ENCODE peak calls at places on chromosome 14, in five cellular contexts. One of them, this sample, is unnamed.

GRCh38 chr14:29548948-29549370 is 378.7 kb downstream of the PRKD1 start:
- DNase-seq in transverse colon: no peak
- DNase-seq in HCT116: peak; percentile 12
- DNase-seq in SK-N-SH: peak; percentile 23
- DNase-seq in HL-60: peak; percentile 37
- DNase-seq in this sample: peak; percentile 18

GRCh38 chr14:72810201-72810600 is 83.7 kb downstream of the DPF3 start:
- DNase-seq in SK-N-SH: no peak
- DNase-seq in HCT116: no peak
- DNase-seq in transverse colon: no peak
- DNase-seq in HL-60: no peak
- DNase-seq in this sample: no peak

GRCh38 chr14:37399517-37399916 is 195.5 kb downstream of the FOXA1 start:
- DNase-seq in transverse colon: no peak
- DNase-seq in HL-60: no peak
- DNase-seq in SK-N-SH: no peak
- DNase-seq in HCT116: no peak
- DNase-seq in this sample: no peak

GRCh38 chr14:66045572-66046021 is 440.6 kb upstream of the CCDC196 start:
- DNase-seq in HL-60: no peak
- DNase-seq in HCT116: no peak
- DNase-seq in SK-N-SH: no peak
- DNase-seq in transverse colon: no peak
- DNase-seq in this sample: no peak

GRCh38 chr14:56809262-56810215 is 740 bp downstream of the OTX2 start:
- DNase-seq in HCT116: no peak
- DNase-seq in transverse colon: no peak
- DNase-seq in HL-60: no peak
- DNase-seq in SK-N-SH: no peak
- DNase-seq in this sample: no peak

GRCh38 chr14:50089213-50089612 is 27.2 kb downstream of the VCPKMT start:
- DNase-seq in HL-60: no peak
- DNase-seq in transverse colon: no peak
- DNase-seq in HCT116: no peak
- DNase-seq in SK-N-SH: no peak
- DNase-seq in this sample: no peak

GRCh38 chr14:76827696-76828301 is 1.6 kb downstream of the LRRC74A start:
- DNase-seq in SK-N-SH: no peak
- DNase-seq in HCT116: no peak
- DNase-seq in transverse colon: no peak
- DNase-seq in HL-60: no peak
- DNase-seq in this sample: no peak

GRCh38 chr14:54310151-54310851 is 86.5 kb upstream of the CDKN3 start:
- DNase-seq in SK-N-SH: no peak
- DNase-seq in HCT116: no peak
- DNase-seq in transverse colon: no peak
- DNase-seq in HL-60: no peak
- DNase-seq in this sample: no peak

GRCh38 chr14:23052182-23052623 is 5.1 kb downstream of the CDH24 start:
- DNase-seq in HCT116: no peak
- DNase-seq in transverse colon: no peak
- DNase-seq in HL-60: no peak
- DNase-seq in SK-N-SH: no peak
- DNase-seq in this sample: no peak

GRCh38 chr14:30874120-30874998 is at the start of gene COCH:
- DNase-seq in HL-60: peak; percentile 33
- DNase-seq in SK-N-SH: peak; percentile 92
- DNase-seq in transverse colon: peak; percentile 54
- DNase-seq in HCT116: peak; percentile 4
- DNase-seq in this sample: no peak

GRCh38 chr14:22849212-22849819 is 12.9 kb downstream of the MMP14 start:
- DNase-seq in transverse colon: peak; percentile 29
- DNase-seq in HCT116: no peak
- DNase-seq in HL-60: no peak
- DNase-seq in SK-N-SH: peak; percentile 56
- DNase-seq in this sample: peak; percentile 49

GRCh38 chr14:88492272-88493089 is 62.3 kb downstream of the PTPN21 start:
- DNase-seq in SK-N-SH: peak; percentile 81
- DNase-seq in transverse colon: peak; percentile 74
- DNase-seq in HL-60: peak; percentile 59
- DNase-seq in HCT116: peak; percentile 48
- DNase-seq in this sample: peak; percentile 78

GRCh38 chr14:53525608-53526007 is 372.5 kb upstream of the DDHD1 start:
- DNase-seq in HCT116: no peak
- DNase-seq in HL-60: no peak
- DNase-seq in transverse colon: no peak
- DNase-seq in SK-N-SH: no peak
- DNase-seq in this sample: no peak

GRCh38 chr14:59474172-59474571 is 9.0 kb upstream of the GPR135 start:
- DNase-seq in transverse colon: no peak
- DNase-seq in SK-N-SH: no peak
- DNase-seq in HCT116: no peak
- DNase-seq in HL-60: no peak
- DNase-seq in this sample: no peak

GRCh38 chr14:73239463-73240241 is 2.3 kb downstream of the PAPLN start:
- DNase-seq in SK-N-SH: peak; percentile 74
- DNase-seq in HL-60: no peak
- DNase-seq in HCT116: no peak
- DNase-seq in transverse colon: peak; percentile 41
- DNase-seq in this sample: peak; percentile 60

GRCh38 chr14:104240426-104241157 is 102.2 kb downstream of the KIF26A start:
- DNase-seq in HL-60: no peak
- DNase-seq in transverse colon: peak; percentile 58
- DNase-seq in HCT116: no peak
- DNase-seq in SK-N-SH: peak; percentile 32
- DNase-seq in this sample: no peak

GRCh38 chr14:103057028-103057371 is 349 bp downstream of the CDC42BPB start:
- DNase-seq in HCT116: no peak
- DNase-seq in transverse colon: no peak
- DNase-seq in HL-60: no peak
- DNase-seq in SK-N-SH: peak; percentile 43
- DNase-seq in this sample: no peak

GRCh38 chr14:74630881-74631690 is 19.0 kb upstream of the LTBP2 start:
- DNase-seq in transverse colon: no peak
- DNase-seq in HL-60: no peak
- DNase-seq in SK-N-SH: no peak
- DNase-seq in HCT116: no peak
- DNase-seq in this sample: no peak

GRCh38 chr14:30573203-30573814 is 14.4 kb downstream of the G2E3 start:
- DNase-seq in HCT116: no peak
- DNase-seq in transverse colon: no peak
- DNase-seq in SK-N-SH: no peak
- DNase-seq in HL-60: no peak
- DNase-seq in this sample: no peak

GRCh38 chr14:75143761-75144527 is 17.1 kb upstream of the NEK9 start:
- DNase-seq in transverse colon: no peak
- DNase-seq in SK-N-SH: no peak
- DNase-seq in HL-60: no peak
- DNase-seq in HCT116: no peak
- DNase-seq in this sample: no peak

GRCh38 chr14:61752626-61753025 is 9.6 kb upstream of the SNAPC1 start:
- DNase-seq in HL-60: no peak
- DNase-seq in transverse colon: no peak
- DNase-seq in HCT116: no peak
- DNase-seq in SK-N-SH: no peak
- DNase-seq in this sample: no peak
- TF ChIP-seq POLR2AphosphoS5 in HL-60: no peak
- TF ChIP-seq POLR2AphosphoS5 in transverse colon: no peak
- TF ChIP-seq POLR2AphosphoS5 in HCT116: no peak
- TF ChIP-seq POLR2AphosphoS5 in SK-N-SH: no peak
- TF ChIP-seq POLR2AphosphoS5 in this sample: no peak

DNA sequence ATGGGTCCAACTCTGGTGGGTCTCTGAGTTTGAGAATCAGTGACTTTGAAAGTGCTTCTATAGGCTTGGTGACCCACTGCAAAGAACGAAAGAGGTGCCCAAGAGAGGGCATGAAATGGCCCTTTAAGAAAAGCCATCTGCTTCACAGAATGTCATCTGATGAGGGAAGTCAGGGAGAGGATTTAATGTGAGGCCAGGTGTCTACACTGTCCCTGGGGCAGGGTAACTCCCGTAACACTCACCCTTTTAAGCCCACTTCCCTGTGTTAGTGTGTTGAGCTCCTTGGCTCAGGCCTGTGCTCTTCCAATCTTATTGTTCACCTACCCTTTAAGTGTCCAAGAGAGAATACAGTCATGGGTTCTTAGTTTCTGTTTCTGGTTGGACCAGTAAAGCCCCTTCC is 16.4 kb upstream of the SRSF5 start:
- DNase-seq in HCT116: no peak
- DNase-seq in HL-60: no peak
- DNase-seq in SK-N-SH: no peak
- DNase-seq in transverse colon: no peak
- DNase-seq in this sample: no peak
- TF ChIP-seq POLR2AphosphoS5 in HCT116: no peak
- TF ChIP-seq POLR2AphosphoS5 in HL-60: no peak
- TF ChIP-seq POLR2AphosphoS5 in SK-N-SH: no peak
- TF ChIP-seq POLR2AphosphoS5 in transverse colon: no peak
- TF ChIP-seq POLR2AphosphoS5 in this sample: no peak

DNA sequence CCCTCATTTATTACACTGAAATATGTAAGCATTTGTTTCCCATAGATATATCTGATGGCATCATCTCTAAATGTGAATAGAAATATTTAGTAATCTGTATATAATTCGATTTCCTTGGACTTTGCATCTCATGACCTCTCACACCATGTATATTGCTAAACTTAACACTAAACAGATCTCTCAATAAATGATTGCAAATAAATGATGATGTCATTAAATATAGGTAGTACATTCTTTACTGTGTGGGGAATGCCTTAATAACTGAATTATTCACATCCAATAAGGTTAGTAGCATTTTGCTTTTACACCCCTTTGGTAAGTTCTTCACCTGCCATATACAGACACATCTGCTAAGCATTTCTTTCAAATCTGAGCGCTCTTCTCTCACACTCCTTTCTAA is 340.5 kb downstream of the FSCB start:
- DNase-seq in transverse colon: no peak
- DNase-seq in SK-N-SH: no peak
- DNase-seq in HCT116: no peak
- DNase-seq in HL-60: no peak
- DNase-seq in this sample: no peak
- TF ChIP-seq POLR2AphosphoS5 in transverse colon: no peak
- TF ChIP-seq POLR2AphosphoS5 in SK-N-SH: no peak
- TF ChIP-seq POLR2AphosphoS5 in HCT116: no peak
- TF ChIP-seq POLR2AphosphoS5 in HL-60: no peak
- TF ChIP-seq POLR2AphosphoS5 in this sample: no peak

GRCh38 chr14:105847400-105847799 is 321.0 kb downstream of the TMEM121 start:
- DNase-seq in transverse colon: no peak
- DNase-seq in HL-60: no peak
- DNase-seq in HCT116: no peak
- DNase-seq in SK-N-SH: no peak
- DNase-seq in this sample: no peak

GRCh38 chr14:105844047-105844630 is 317.8 kb downstream of the TMEM121 start:
- DNase-seq in SK-N-SH: no peak
- DNase-seq in transverse colon: no peak
- DNase-seq in HL-60: no peak
- DNase-seq in HCT116: no peak
- DNase-seq in this sample: no peak

GRCh38 chr14:105846312-105846711 is 319.9 kb downstream of the TMEM121 start:
- DNase-seq in HCT116: no peak
- DNase-seq in HL-60: no peak
- DNase-seq in transverse colon: no peak
- DNase-seq in SK-N-SH: no peak
- DNase-seq in this sample: no peak

GRCh38 chr14:105844810-105845724 is 318.7 kb downstream of the TMEM121 start:
- DNase-seq in HCT116: no peak
- DNase-seq in transverse colon: no peak
- DNase-seq in SK-N-SH: no peak
- DNase-seq in HL-60: no peak
- DNase-seq in this sample: no peak

GRCh38 chr14:105845725-105846309 is 319.4 kb downstream of the TMEM121 start:
- DNase-seq in HCT116: no peak
- DNase-seq in transverse colon: no peak
- DNase-seq in SK-N-SH: no peak
- DNase-seq in HL-60: no peak
- DNase-seq in this sample: no peak
- TF ChIP-seq POLR2AphosphoS5 in HCT116: no peak
- TF ChIP-seq POLR2AphosphoS5 in transverse colon: no peak
- TF ChIP-seq POLR2AphosphoS5 in SK-N-SH: no peak
- TF ChIP-seq POLR2AphosphoS5 in HL-60: no peak
- TF ChIP-seq POLR2AphosphoS5 in this sample: no peak

GRCh38 chr14:67819563-67820411 is at the start of gene RAD51B:
- DNase-seq in transverse colon: peak; percentile 89
- DNase-seq in HL-60: peak; percentile 39
- DNase-seq in HCT116: peak; percentile 75
- DNase-seq in SK-N-SH: peak; percentile 82
- DNase-seq in this sample: peak; percentile 87
- TF ChIP-seq POLR2AphosphoS5 in transverse colon: no peak
- TF ChIP-seq POLR2AphosphoS5 in HL-60: no peak
- TF ChIP-seq POLR2AphosphoS5 in HCT116: no peak
- TF ChIP-seq POLR2AphosphoS5 in SK-N-SH: peak; percentile 60
- TF ChIP-seq POLR2AphosphoS5 in this sample: peak; percentile 90

GRCh38 chr14:51651388-51652167 is at the start of gene FRMD6:
- DNase-seq in SK-N-SH: peak; percentile 97
- DNase-seq in HCT116: peak; percentile 68
- DNase-seq in transverse colon: peak; percentile 86
- DNase-seq in HL-60: peak; percentile 38
- DNase-seq in this sample: peak; percentile 83
- TF ChIP-seq POLR2AphosphoS5 in SK-N-SH: peak; percentile 93
- TF ChIP-seq POLR2AphosphoS5 in HCT116: peak; percentile 79
- TF ChIP-seq POLR2AphosphoS5 in transverse colon: peak; percentile 80
- TF ChIP-seq POLR2AphosphoS5 in HL-60: no peak
- TF ChIP-seq POLR2AphosphoS5 in this sample: peak; percentile 48

GRCh38 chr14:96062010-96062409 is 22.8 kb downstream of the C14orf132 start:
- DNase-seq in HCT116: no peak
- DNase-seq in HL-60: no peak
- DNase-seq in transverse colon: no peak
- DNase-seq in SK-N-SH: no peak
- DNase-seq in this sample: no peak

GRCh38 chr14:96058606-96059200 is 19.5 kb downstream of the C14orf132 start:
- DNase-seq in HL-60: no peak
- DNase-seq in HCT116: no peak
- DNase-seq in transverse colon: no peak
- DNase-seq in SK-N-SH: no peak
- DNase-seq in this sample: no peak

GRCh38 chr14:96059519-96060135 is 20.5 kb downstream of the C14orf132 start:
- DNase-seq in SK-N-SH: no peak
- DNase-seq in transverse colon: no peak
- DNase-seq in HCT116: no peak
- DNase-seq in HL-60: no peak
- DNase-seq in this sample: no peak

GRCh38 chr14:96062506-96062905 is 23.3 kb downstream of the C14orf132 start:
- DNase-seq in HCT116: no peak
- DNase-seq in SK-N-SH: no peak
- DNase-seq in transverse colon: no peak
- DNase-seq in HL-60: no peak
- DNase-seq in this sample: no peak

GRCh38 chr14:96060161-96060933 is 21.2 kb downstream of the C14orf132 start:
- DNase-seq in HL-60: no peak
- DNase-seq in SK-N-SH: no peak
- DNase-seq in HCT116: no peak
- DNase-seq in transverse colon: no peak
- DNase-seq in this sample: no peak
- TF ChIP-seq POLR2AphosphoS5 in HL-60: no peak
- TF ChIP-seq POLR2AphosphoS5 in SK-N-SH: no peak
- TF ChIP-seq POLR2AphosphoS5 in HCT116: no peak
- TF ChIP-seq POLR2AphosphoS5 in transverse colon: no peak
- TF ChIP-seq POLR2AphosphoS5 in this sample: no peak

This sample was measured in prostate gland.